ENCODE peak calls at places on chromosomes 5 and 9, in four cellular contexts. J is HepG2, V is GM12878, Q is H1. Y is an unnamed sample.

GRCh38 chr9:93254806-93255519 is 71.0 kb downstream of the WNK2 start:
- DNase-seq in Q (peak; percentile 42), J (no peak), V (no peak), Y (no peak)

GRCh38 chr5:170538970-170539586 is 35.3 kb downstream of the KCNIP1 start:
- DNase-seq in V (no peak), Q (no peak), J (no peak), Y (no peak)

GRCh38 chr5:179953934-179954833 is 46.5 kb upstream of the TBC1D9B start:
- DNase-seq in Q (peak; percentile 7), V (no peak), J (no peak), Y (no peak)

GRCh38 chr5:168602517-168602916 is 23.3 kb upstream of the PANK3 start:
- DNase-seq in Q (no peak), V (no peak), J (no peak), Y (no peak)

GRCh38 chr5:170267431-170268152 is 30.0 kb downstream of the LCP2 start:
- DNase-seq in Q (peak; percentile 83), V (peak; percentile 34), J (peak; percentile 28), Y (peak; percentile 80)

GRCh38 chr9:100515578-100516494 is 42.9 kb downstream of the TMEFF1 start:
- DNase-seq in V (no peak), Q (no peak), J (no peak), Y (no peak)

GRCh38 chr9:96550659-96551058 is 69.0 kb downstream of the CDC14B start:
- DNase-seq in V (no peak), J (no peak), Q (no peak), Y (no peak)

GRCh38 chr9:137278061-137278912 is 761 bp downstream of the TOR4A start:
- DNase-seq in V (no peak), J (no peak), Q (peak; percentile 77), Y (peak; percentile 64)

GRCh38 chr5:115806986-115807653 is 9.3 kb downstream of the CDO1 start:
- DNase-seq in J (no peak), Q (no peak), V (no peak), Y (no peak)

GRCh38 chr5:150448353-150448752 is 1.2 kb downstream of the RPS14 start:
- DNase-seq in V (no peak), Q (no peak), J (no peak), Y (peak; percentile 26)

GRCh38 chr5:113693205-113693553 is 179.7 kb downstream of the YTHDC2 start:
- DNase-seq in Q (peak; percentile 68), V (no peak), J (no peak), Y (no peak)

GRCh38 chr5:145540375-145540774 is 294.8 kb downstream of the PRELID2 start:
- DNase-seq in V (no peak), J (no peak), Q (no peak), Y (no peak)

GRCh38 chr9:16661816-16662215 is 208.7 kb downstream of the BNC2 start:
- DNase-seq in Q (no peak), V (no peak), J (no peak), Y (no peak)

GRCh38 chr9:128685636-128686489 is 3.2 kb upstream of the SET start:
- DNase-seq in V (no peak), J (no peak), Q (no peak), Y (no peak)

GRCh38 chr9:91477106-91477505 is 53.5 kb upstream of the NFIL3 start:
- DNase-seq in Q (no peak), J (no peak), V (no peak), Y (no peak)

GRCh38 chr9:10134266-10134665 is 478.5 kb downstream of the PTPRD start:
- DNase-seq in V (no peak), J (no peak), Q (no peak), Y (no peak)

GRCh38 chr5:149735066-149735465 is 5.0 kb downstream of the PPARGC1B start:
- DNase-seq in J (no peak), V (no peak), Q (no peak), Y (no peak)

GRCh38 chr5:96297867-96298266 is 135.2 kb downstream of the PCSK1 start:
- DNase-seq in V (no peak), J (peak; percentile 98), Q (no peak), Y (no peak)

GRCh38 chr5:81420039-81420667 is 26.2 kb upstream of the ACOT12 start:
- DNase-seq in V (no peak), Q (no peak), J (no peak), Y (peak; percentile 29)

GRCh38 chr9:82488702-82489578 is 500.4 kb downstream of the SPATA31D1 start:
- DNase-seq in V (no peak), Q (no peak), J (peak; percentile 80), Y (no peak)

GRCh38 chr5:76893294-76893693 is 43.5 kb downstream of the S100Z start:
- DNase-seq in J (no peak), Q (no peak), V (no peak), Y (no peak)

GRCh38 chr5:138789771-138790242 is 36.6 kb downstream of the CTNNA1 start:
- DNase-seq in Q (no peak), V (no peak), J (peak; percentile 52), Y (peak; percentile 55)

GRCh38 chr9:92312887-92313623 is 12.1 kb downstream of the NOL8 start:
- DNase-seq in Q (no peak), V (no peak), J (no peak), Y (no peak)

GRCh38 chr5:67494186-67494842 is 297.7 kb upstream of the CD180 start:
- DNase-seq in Q (no peak), V (no peak), J (no peak), Y (no peak)

GRCh38 chr9:1939926-1940368 is 75.2 kb upstream of the SMARCA2 start:
- DNase-seq in V (peak; percentile 82), J (peak; percentile 12), Q (no peak), Y (no peak)

GRCh38 chr5:79792518-79792917 is 102.9 kb downstream of the CMYA5 start:
- DNase-seq in V (no peak), Q (no peak), J (no peak), Y (no peak)

GRCh38 chr9:92292338-92293074 is 991 bp downstream of the IARS1 start:
- DNase-seq in J (peak; percentile 18), V (no peak), Q (no peak), Y (no peak)

GRCh38 chr5:112356178-112356956 is 62.7 kb downstream of the EPB41L4A start:
- DNase-seq in Q (no peak), V (no peak), J (no peak), Y (no peak)
- TF ChIP-seq EP300 in Q (no peak), V (no peak), J (no peak), Y (no peak)

GRCh38 chr9:69376651-69377050 is 51.6 kb downstream of the ENTREP1 start:
- DNase-seq in J (no peak), V (no peak), Q (no peak), Y (no peak)

GRCh38 chr9:69380301-69380700 is 55.3 kb downstream of the ENTREP1 start:
- DNase-seq in J (no peak), Q (no peak), V (no peak), Y (no peak)

GRCh38 chr9:69380811-69381210 is 55.8 kb downstream of the ENTREP1 start:
- DNase-seq in J (no peak), Q (no peak), V (no peak), Y (no peak)

GRCh38 chr9:69377291-69377690 is 52.3 kb downstream of the ENTREP1 start:
- DNase-seq in J (no peak), Q (no peak), V (no peak), Y (no peak)

DNA sequence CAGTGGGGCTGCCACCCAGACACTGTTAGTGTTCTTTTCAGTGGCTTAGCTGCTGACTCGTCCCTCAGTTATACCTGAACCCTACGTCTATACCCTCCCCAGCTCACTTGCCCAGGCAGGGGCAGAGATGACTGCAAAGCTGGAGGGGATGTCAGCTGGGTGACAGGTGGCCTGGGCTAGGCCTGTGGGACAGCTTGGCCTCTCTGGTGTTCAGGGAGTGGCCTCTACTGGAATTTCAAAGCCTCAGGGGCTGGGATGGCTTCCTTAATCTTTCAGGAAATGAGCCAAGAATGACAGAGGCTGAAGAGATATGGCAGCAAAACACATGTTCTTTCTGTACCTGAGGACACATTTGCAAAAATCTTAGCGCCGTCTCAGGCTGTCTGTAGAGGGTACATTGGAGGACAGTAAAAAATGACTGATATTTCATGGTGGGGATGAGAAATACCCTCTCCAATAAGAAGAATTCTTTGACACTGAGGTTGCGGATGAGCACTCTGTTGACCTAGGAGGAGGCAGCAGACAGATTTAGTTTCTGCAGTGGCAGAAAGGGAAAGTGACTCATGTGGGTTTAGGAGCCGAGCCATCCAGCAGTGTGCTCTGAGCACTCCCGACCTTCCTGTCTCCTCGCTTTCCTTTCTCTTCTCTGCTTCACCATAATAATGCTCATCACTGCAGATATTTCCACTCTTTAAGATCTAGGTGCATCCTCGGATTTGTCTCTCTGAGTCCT is 54.4 kb downstream of the ENTREP1 start:
- DNase-seq in J (no peak), V (no peak), Q (no peak), Y (no peak)
- TF ChIP-seq ATF2 in J (no peak), V (no peak), Q (no peak), Y (no peak)

GRCh38 chr9:134067904-134068741 is at the start of gene BRD3:
- DNase-seq in V (peak; percentile 17), Q (peak; percentile 87), J (peak; percentile 71), Y (peak; percentile 93)
- TF ChIP-seq EP300 in V (no peak), Q (no peak), J (no peak), Y (no peak)

DNA sequence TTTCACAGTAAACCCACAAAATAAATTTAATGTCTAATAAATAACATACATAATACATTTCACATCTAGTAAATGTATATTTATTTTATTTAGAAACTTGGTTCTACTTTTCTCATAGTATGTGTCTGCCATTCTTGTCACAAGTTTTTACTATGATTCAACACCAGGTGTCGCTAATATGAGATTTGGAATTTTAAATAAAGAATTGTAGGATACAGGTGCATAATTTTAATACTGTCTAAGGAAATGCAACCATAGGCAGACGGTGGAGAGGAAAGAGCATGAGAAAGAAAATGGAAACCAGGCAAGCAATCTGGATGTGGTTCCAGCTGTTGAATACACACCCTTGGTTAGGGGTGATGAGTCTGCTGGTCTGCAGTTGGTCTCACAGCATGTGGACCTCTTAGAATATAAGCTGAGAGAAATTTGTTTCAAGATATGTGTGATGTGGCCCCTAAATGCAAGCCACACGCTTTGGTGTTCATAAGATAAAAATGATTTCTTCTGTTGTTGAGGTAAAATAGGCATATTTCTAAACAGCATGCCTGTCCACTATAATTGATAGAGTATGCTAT is 114.7 kb upstream of the TXNDC8 start:
- DNase-seq in V (no peak), Q (no peak), J (no peak), Y (no peak)
- TF ChIP-seq ATF2 in V (no peak), Q (no peak), J (no peak), Y (no peak)

GRCh38 chr9:115211413-115212204 is 93.7 kb upstream of the TNC start:
- DNase-seq in J (no peak), V (peak; percentile 68), Q (no peak), Y (no peak)

GRCh38 chr9:115210699-115211098 is 92.7 kb upstream of the TNC start:
- DNase-seq in J (no peak), V (no peak), Q (no peak), Y (no peak)

GRCh38 chr9:115216873-115217272 is 98.9 kb upstream of the TNC start:
- DNase-seq in Q (no peak), V (no peak), J (no peak), Y (no peak)

GRCh38 chr9:115212832-115213231 is 94.9 kb upstream of the TNC start:
- DNase-seq in J (no peak), Q (no peak), V (no peak), Y (no peak)

GRCh38 chr9:115213777-115214428 is 95.9 kb upstream of the TNC start:
- DNase-seq in V (no peak), Q (no peak), J (no peak), Y (no peak)
- TF ChIP-seq EP300 in V (no peak), Q (no peak), J (no peak), Y (no peak)

DNA sequence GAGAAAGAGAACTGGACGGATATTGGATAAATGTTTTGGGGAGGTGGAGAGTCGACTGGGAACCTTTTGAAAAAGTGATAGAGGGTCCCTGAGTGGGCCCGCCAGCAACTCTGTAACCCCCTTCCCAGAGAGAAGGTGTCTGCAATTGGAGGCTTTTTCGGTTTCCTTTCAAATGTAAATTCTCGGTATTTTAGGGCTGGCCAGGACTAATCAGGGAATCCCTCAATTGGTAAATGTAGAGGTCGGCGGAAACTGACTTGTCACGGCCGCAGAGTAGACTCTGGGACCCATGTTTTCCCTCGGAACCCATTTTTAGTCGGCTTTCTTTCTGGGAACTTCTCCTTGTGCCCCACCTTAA is 517 bp downstream of the CCNB1 start:
- DNase-seq in V (no peak), Q (no peak), J (no peak), Y (peak; percentile 28)
- TF ChIP-seq ATF2 in V (no peak), Q (no peak), J (no peak), Y (no peak)

Y was measured in K562.